ENCODE peak calls at places on chromosomes 7 and 10, in eight cellular contexts. N is HEK293T; Y is CD4-positive, alpha-beta memory T cell; H is choroid plexus epithelial cell; W is breast epithelium; L is neural crest cell; Z is anterior cingulate cortex; U is progenitor cell of endocrine pancreas. G is an unnamed sample.

GRCh38 chr10:2798340-2798739 is 269.0 kb upstream of the PFKP start:
- DNase-seq in N (no peak), Y (no peak), H (no peak), W (no peak), L (no peak), Z (no peak), U (no peak), G (no peak)

GRCh38 chr7:147235983-147236382 is 1119.4 kb downstream of the CNTNAP2 start:
- DNase-seq in N (no peak), Y (no peak), H (no peak), W (no peak), L (no peak), Z (no peak), U (no peak), G (no peak)

GRCh38 chr10:8043569-8044306 is 10.8 kb upstream of the GATA3 start:
- DNase-seq in N (no peak), Y (peak), H (no peak), W (no peak), L (no peak), Z (no peak), U (no peak), G (no peak)

GRCh38 chr10:78952686-78953085 is 116.1 kb upstream of the ZMIZ1 start:
- DNase-seq in N (no peak), Y (no peak), H (no peak), W (no peak), L (no peak), Z (no peak), U (no peak), G (no peak)

GRCh38 chr7:115293628-115294236 is 371.8 kb downstream of the MDFIC start:
- DNase-seq in N (no peak), Y (no peak), H (peak), W (no peak), L (no peak), Z (no peak), U (no peak), G (no peak)

GRCh38 chr10:73807471-73807870 is 3.9 kb downstream of the NDST2 start:
- DNase-seq in N (no peak), Y (no peak), H (no peak), W (no peak), L (no peak), Z (no peak), U (no peak), G (no peak)

GRCh38 chr7:23235688-23236280 is 10.8 kb upstream of the GPNMB start:
- DNase-seq in N (no peak), Y (no peak), H (peak), W (peak), L (no peak), Z (no peak), U (no peak), G (no peak)

GRCh38 chr7:134691820-134692705 is 45.4 kb downstream of the BPGM start:
- DNase-seq in N (no peak), Y (no peak), H (peak), W (no peak), L (no peak), Z (no peak), U (no peak), G (no peak)

GRCh38 chr10:35453855-35454532 is 117.7 kb downstream of the CCNY start:
- DNase-seq in N (no peak), Y (no peak), H (peak), W (no peak), L (no peak), Z (no peak), U (no peak), G (no peak)

GRCh38 chr10:68826764-68827591 is at the start of gene STOX1:
- DNase-seq in N (peak), Y (peak), H (peak), W (peak), L (peak), Z (peak), U (peak), G (peak)

GRCh38 chr7:44058759-44059218 is 6.6 kb downstream of the PGAM2 start:
- DNase-seq in N (no peak), Y (no peak), H (no peak), W (peak), L (no peak), Z (no peak), U (no peak), G (no peak)

GRCh38 chr10:132729810-132730565 is 56.0 kb downstream of the NKX6-2 start:
- DNase-seq in N (no peak), Y (no peak), H (no peak), W (no peak), L (no peak), Z (no peak), U (no peak), G (no peak)

GRCh38 chr10:97873569-97873968 is 23.9 kb downstream of the GOLGA7B start:
- DNase-seq in N (no peak), Y (no peak), H (no peak), W (no peak), L (no peak), Z (no peak), U (no peak), G (no peak)

GRCh38 chr10:97782455-97783228 is 10.8 kb upstream of the SFRP5 start:
- DNase-seq in N (no peak), Y (no peak), H (no peak), W (no peak), L (no peak), Z (no peak), U (no peak), G (no peak)

GRCh38 chr7:24448038-24448437 is 125.2 kb upstream of the PALS2 start:
- DNase-seq in N (no peak), Y (no peak), H (no peak), W (no peak), L (no peak), Z (no peak), U (no peak), G (no peak)

GRCh38 chr7:127819975-127820778 is 168.2 kb downstream of the SND1 start:
- DNase-seq in N (peak), Y (no peak), H (peak), W (no peak), L (no peak), Z (no peak), U (no peak), G (no peak)

GRCh38 chr7:44678468-44679179 is 70.0 kb upstream of the ZMIZ2 start:
- DNase-seq in N (no peak), Y (no peak), H (peak), W (no peak), L (no peak), Z (no peak), U (no peak), G (no peak)

GRCh38 chr10:86348321-86349210 is 18.0 kb downstream of the GRID1 start:
- DNase-seq in N (no peak), Y (no peak), H (peak), W (no peak), L (no peak), Z (no peak), U (no peak), G (no peak)

GRCh38 chr10:91198781-91199180 is 21.7 kb upstream of the PCGF5 start:
- DNase-seq in N (no peak), Y (peak), H (peak), W (no peak), L (no peak), Z (no peak), U (no peak), G (peak)

GRCh38 chr7:16465469-16466086 is at the start of gene SOSTDC1:
- DNase-seq in N (peak), Y (no peak), H (peak), W (no peak), L (no peak), Z (peak), U (no peak), G (no peak)

GRCh38 chr10:84493951-84494848 is 165.8 kb downstream of the CCSER2 start:
- DNase-seq in N (no peak), Y (no peak), H (peak), W (no peak), L (no peak), Z (no peak), U (no peak), G (no peak)

GRCh38 chr7:102119213-102119651 is 167.4 kb upstream of the SH2B2 start:
- DNase-seq in N (no peak), Y (no peak), H (no peak), W (no peak), L (no peak), Z (peak), U (no peak), G (no peak)

GRCh38 chr7:41199136-41199535 is 503.8 kb downstream of the INHBA start:
- DNase-seq in N (no peak), Y (no peak), H (no peak), W (no peak), L (no peak), Z (no peak), U (no peak), G (no peak)

GRCh38 chr10:31320179-31320597 is 1.2 kb downstream of the ZEB1 start:
- DNase-seq in N (peak), Y (peak), H (no peak), W (no peak), L (peak), Z (peak), U (peak), G (peak)

GRCh38 chr7:123797673-123798526 is 47.1 kb upstream of the HYAL4 start:
- DNase-seq in N (peak), Y (no peak), H (peak), W (no peak), L (no peak), Z (no peak), U (no peak), G (no peak)

GRCh38 chr7:71626206-71626605 is 494.3 kb downstream of the GALNT17 start:
- DNase-seq in N (no peak), Y (no peak), H (peak), W (no peak), L (no peak), Z (no peak), U (no peak), G (no peak)

GRCh38 chr7:135328053-135328452 is 94.4 kb downstream of the STRA8 start:
- DNase-seq in N (no peak), Y (no peak), H (no peak), W (no peak), L (no peak), Z (no peak), U (no peak), G (no peak)